ENCODE peak calls at places on chromosomes 4 and X, in nine cellular contexts. R is naive thymus-derived CD4-positive, alpha-beta T cell; O is pancreas; B is IMR-90; F is SK-N-MC; V is ovary; H is SJSA1; D is GM23248; W is AG04450. M is an unnamed sample. For H3K9me3, the result is how much of the 10 kb centered on the place peaks cover.

GRCh38 chr4:1501754-1502500 is 95.7 kb upstream of the NKX1-1 start:
- DNase-seq in R (no peak), O (no peak), B (no peak), F (no peak), V (peak), H (no peak), D (no peak), W (no peak), M (no peak)

GRCh38 chr4:80360102-80360501 is 24.6 kb downstream of the CFAP299 start:
- DNase-seq in R (no peak), O (no peak), B (no peak), F (no peak), V (no peak), H (no peak), D (no peak), W (no peak), M (no peak)

GRCh38 chr4:52102587-52102986 is 51.5 kb downstream of the SPATA18 start:
- DNase-seq in R (no peak), O (no peak), B (peak), F (no peak), V (no peak), H (no peak), D (peak), W (no peak), M (no peak)

GRCh38 chrX:36867143-36867542 is 141.0 kb upstream of the FAM47C start:
- DNase-seq in R (peak), O (no peak), B (peak), F (peak), V (no peak), H (peak), D (peak), W (no peak), M (no peak)

GRCh38 chr4:152095701-152096070 is 334.9 kb upstream of the GATB start:
- DNase-seq in R (no peak), O (no peak), B (no peak), F (no peak), V (no peak), H (no peak), D (peak), W (no peak), M (no peak)

GRCh38 chr4:165921546-165921945 is 48.5 kb downstream of the TLL1 start:
- DNase-seq in R (no peak), O (no peak), B (no peak), F (no peak), V (no peak), H (no peak), D (no peak), W (no peak), M (no peak)

GRCh38 chrX:11423362-11423818 is 130.2 kb downstream of the AMELX start:
- DNase-seq in R (no peak), O (no peak), B (peak), F (no peak), V (no peak), H (no peak), D (peak), W (peak), M (no peak)

GRCh38 chr4:118141240-118141639 is 107.0 kb downstream of the NDST3 start:
- DNase-seq in R (no peak), O (no peak), B (no peak), F (no peak), V (no peak), H (no peak), D (no peak), W (no peak), M (no peak)

GRCh38 chr4:105624530-105624929 is 72.1 kb downstream of the ARHGEF38 start:
- DNase-seq in R (no peak), O (no peak), B (peak), F (no peak), V (no peak), H (no peak), D (peak), W (no peak), M (no peak)

GRCh38 chr4:25258980-25259578 is 25.2 kb downstream of the PI4K2B start:
- DNase-seq in R (no peak), O (no peak), B (peak), F (no peak), V (no peak), H (no peak), D (peak), W (no peak), M (no peak)

GRCh38 chr4:145043306-145043705 is 54.7 kb downstream of the ANAPC10 start:
- DNase-seq in R (no peak), O (no peak), B (no peak), F (no peak), V (no peak), H (peak), D (no peak), W (no peak), M (no peak)

GRCh38 chrX:1476682-1477081 is 24.0 kb upstream of the ASMTL start:
- DNase-seq in R (no peak), O (no peak), B (no peak), F (no peak), V (no peak), H (no peak), D (no peak), W (no peak), M (no peak)

GRCh38 chr4:43242611-43243010 is 350.1 kb downstream of the GRXCR1 start:
- DNase-seq in R (no peak), O (no peak), B (peak), F (no peak), V (no peak), H (no peak), D (peak), W (no peak), M (no peak)

GRCh38 chr4:83408958-83409357 is 46.7 kb downstream of the HELQ start:
- DNase-seq in R (no peak), O (no peak), B (no peak), F (no peak), V (no peak), H (no peak), D (no peak), W (no peak), M (no peak)

GRCh38 chr4:13963601-13964000 is 336.1 kb upstream of the BOD1L1 start:
- DNase-seq in R (no peak), O (no peak), B (peak), F (no peak), V (no peak), H (no peak), D (peak), W (no peak), M (no peak)

GRCh38 chr4:6029254-6029653 is 11.0 kb upstream of the C4orf50 start:
- DNase-seq in R (no peak), O (no peak), B (no peak), F (no peak), V (no peak), H (no peak), D (no peak), W (no peak), M (no peak)

GRCh38 chr4:183876268-183876934 is 28.7 kb upstream of the STOX2 start:
- DNase-seq in R (no peak), O (peak), B (peak), F (no peak), V (peak), H (peak), D (peak), W (peak), M (no peak)

GRCh38 chrX:122421434-122422121 is 762.5 kb upstream of the GRIA3 start:
- DNase-seq in R (no peak), O (no peak), B (no peak), F (no peak), V (no peak), H (no peak), D (no peak), W (no peak), M (no peak)

GRCh38 chr4:141721174-141721573 is 84.8 kb downstream of the IL15 start:
- DNase-seq in R (no peak), O (no peak), B (peak), F (no peak), V (no peak), H (no peak), D (peak), W (no peak), M (no peak)

GRCh38 chr4:18100657-18101056 is 79.1 kb upstream of the LCORL start:
- DNase-seq in R (no peak), O (no peak), B (no peak), F (no peak), V (no peak), H (no peak), D (no peak), W (no peak), M (no peak)

DNA sequence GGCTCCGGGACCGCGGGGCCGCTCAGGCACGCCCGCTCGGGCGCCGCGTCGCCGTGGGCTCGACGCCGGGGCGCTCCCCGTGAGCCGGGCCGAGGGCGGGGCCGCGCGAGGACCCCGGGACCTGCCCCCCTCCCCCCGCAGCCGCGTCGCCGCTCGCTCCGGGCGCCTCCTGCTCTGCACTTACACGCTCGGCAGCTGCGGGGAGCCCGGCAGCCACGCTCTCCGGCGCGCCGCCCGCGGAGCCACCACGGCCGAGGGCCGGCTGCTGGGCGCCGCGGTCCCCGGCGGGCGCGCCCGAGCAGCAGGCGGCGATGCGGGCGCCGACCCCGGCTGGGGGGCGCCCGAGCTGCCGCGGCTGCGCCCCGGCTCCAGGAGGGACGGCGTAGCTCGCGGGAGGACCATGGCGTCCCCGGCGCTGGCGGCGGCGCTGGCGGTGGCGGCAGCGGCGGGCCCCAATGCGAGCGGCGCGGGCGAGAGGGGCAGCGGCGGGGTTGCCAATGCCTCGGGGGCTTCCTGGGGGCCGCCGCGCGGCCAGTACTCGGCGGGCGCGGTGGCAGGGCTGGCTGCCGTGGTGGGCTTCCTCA is at the start of gene ADRA2C:
- DNase-seq in R (no peak), O (peak), B (no peak), F (no peak), V (peak), H (no peak), D (peak), W (no peak), M (no peak)
- H3K4me3 ChIP-seq in R (no peak), O (peak), B (peak), F (peak), V (peak), H (no peak), D (peak), W (peak), M (no peak)

DNA sequence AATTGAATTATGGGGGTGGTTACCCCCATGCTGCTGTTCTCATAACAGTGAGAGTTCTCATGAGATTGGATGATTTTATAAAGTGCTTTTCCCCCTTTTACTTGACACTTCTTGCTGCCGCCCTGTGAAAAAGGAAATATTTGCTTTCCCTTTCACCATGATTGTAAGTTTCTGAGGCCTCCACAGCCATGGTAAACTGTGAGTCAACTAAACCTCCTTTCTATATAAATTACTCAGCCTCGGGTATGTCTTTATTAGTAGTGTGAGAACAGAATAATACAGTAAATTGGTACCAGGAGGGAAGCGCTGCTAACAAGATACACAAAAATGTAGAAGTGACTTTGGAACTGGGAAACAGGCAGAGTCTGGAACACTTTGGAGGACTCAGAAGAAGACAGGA is 1070.8 kb downstream of the FAM133A start:
- DNase-seq in R (no peak), O (no peak), B (no peak), F (no peak), V (no peak), H (no peak), D (no peak), W (no peak), M (no peak)
- H3K27ac ChIP-seq in R (no peak), O (no peak), B (no peak), F (no peak), V (no peak), H (no peak), D (no peak), W (no peak), M (no peak)

GRCh38 chr4:64230709-64231310 is 178.4 kb downstream of the TECRL start:
- DNase-seq in R (no peak), O (no peak), B (peak), F (no peak), V (no peak), H (no peak), D (peak), W (no peak), M (no peak)
- H3K9me3 ChIP-seq in R (under half), O (under half), B (under half), F (under half), V (under half), H (under half), D (under half), W (under half), M (under half)

DNA sequence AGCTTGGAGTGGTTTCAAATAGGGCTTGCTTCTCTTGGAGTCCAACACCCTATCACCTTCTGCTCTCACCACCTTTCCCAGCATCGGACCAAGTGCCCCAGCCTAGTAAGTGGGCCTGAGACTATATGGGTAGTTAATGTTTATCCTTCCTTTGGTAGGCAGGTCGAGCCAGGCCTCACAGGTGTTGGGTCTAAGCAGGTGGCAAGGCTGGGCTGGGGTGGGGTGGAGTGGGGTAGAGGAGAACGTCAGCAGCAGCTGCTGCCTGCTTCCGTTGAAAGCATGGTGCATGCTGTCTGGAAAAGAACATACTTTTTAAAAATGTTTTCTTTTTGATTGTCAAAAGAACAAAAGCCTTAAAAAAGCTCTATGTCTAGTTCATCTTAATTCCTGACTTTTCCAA is 1.3 kb downstream of the DRP2 start:
- DNase-seq in R (no peak), O (no peak), B (no peak), F (no peak), V (no peak), H (no peak), D (no peak), W (no peak), M (peak)
- H3K4me3 ChIP-seq in R (no peak), O (no peak), B (peak), F (no peak), V (no peak), H (no peak), D (no peak), W (peak), M (no peak)

DNA sequence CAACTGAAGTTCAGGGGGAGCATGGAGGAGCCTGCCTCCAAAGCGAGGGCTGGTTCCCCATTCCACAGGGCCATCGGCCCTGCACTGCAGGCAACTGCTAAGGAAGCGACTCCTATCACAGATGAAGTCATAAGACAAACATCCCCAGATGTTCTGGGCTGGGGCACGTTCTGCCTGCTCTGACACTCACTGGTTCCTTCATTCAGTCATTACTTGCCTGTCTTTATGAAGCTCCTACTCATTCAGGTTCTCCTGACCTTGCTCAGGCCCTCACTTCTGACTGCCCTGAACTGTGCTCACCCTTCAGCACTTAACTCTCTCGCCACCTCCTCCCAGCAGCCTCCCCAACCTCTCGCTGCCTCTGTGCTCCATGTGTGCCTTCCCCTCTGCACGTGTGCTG is 2.5 kb upstream of the SLC2A9 start:
- DNase-seq in R (no peak), O (no peak), B (peak), F (no peak), V (no peak), H (no peak), D (peak), W (no peak), M (no peak)
- H3K27ac ChIP-seq in R (no peak), O (no peak), B (no peak), F (no peak), V (no peak), H (no peak), D (no peak), W (no peak), M (no peak)

GRCh38 chr4:129062580-129062979 is 30.8 kb downstream of the SCLT1 start:
- DNase-seq in R (no peak), O (no peak), B (no peak), F (no peak), V (no peak), H (no peak), D (no peak), W (no peak), M (no peak)
- H3K9me3 ChIP-seq in R (under half), O (under half), B (under half), F (under half), V (under half), H (under half), D (under half), W (under half), M (half or more)

DNA sequence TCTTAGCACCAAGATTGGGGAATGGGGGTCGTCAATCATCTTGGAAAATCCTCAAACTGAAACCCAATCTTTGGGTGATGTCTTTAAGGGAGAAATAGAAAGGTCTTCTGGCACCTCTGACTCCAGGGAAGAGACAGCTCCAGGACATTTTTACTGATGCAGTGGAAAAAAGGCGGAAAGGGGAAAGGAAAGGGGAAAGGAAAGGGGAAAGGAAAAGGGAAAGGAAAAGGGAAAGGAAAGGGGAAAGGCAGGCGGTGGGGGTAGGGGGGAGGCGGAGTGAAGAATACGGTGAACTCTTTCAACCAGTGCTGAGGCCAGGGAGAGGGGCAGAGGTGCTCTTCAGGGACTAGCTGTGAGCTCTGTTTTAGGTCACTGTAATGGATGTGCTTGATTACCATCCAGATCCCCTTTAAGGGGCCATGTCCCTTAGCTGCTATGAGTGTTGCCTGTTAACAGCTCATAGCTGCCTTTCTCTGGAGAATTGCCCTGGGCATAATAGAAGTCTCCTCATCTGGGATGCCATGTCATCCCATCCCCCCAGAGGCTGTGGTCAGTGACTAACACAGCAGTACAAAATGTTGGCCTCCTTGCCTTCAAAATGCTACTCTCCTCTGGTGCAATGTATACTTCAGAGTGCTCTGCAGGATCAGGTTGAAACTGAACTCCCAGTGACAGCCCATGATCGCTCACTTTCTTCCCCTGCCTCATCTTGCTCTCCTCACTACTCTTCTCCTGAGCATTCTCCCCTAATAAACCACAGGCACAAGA is 92.4 kb upstream of the AP1S2 start:
- DNase-seq in R (no peak), O (no peak), B (peak), F (no peak), V (no peak), H (peak), D (peak), W (peak), M (no peak)
- H3K4me3 ChIP-seq in R (no peak), O (no peak), B (no peak), F (no peak), V (no peak), H (no peak), D (peak), W (no peak), M (no peak)

M was measured in CD4-positive, CD25-positive, alpha-beta regulatory T cell.